ENCODE peak calls at places on chromosomes 1 and 21, in nine cellular contexts. J is activated B cell treated with CpG ODN at 0.5 μM for 24 hours, S is Calu3, T is right lobe of liver, O is hepatocyte, B is ovary, Y is fibroblast of mammary gland, Q is astrocyte of the spinal cord, N is IMR-90. F is an unnamed sample.

GRCh38 chr1:183019860-183020259 is 3.4 kb upstream of the LAMC1 start:
- DNase-seq in T (peak), O (no peak), J (no peak), S (peak), Q (peak), Y (peak), B (no peak), N (peak), F (no peak)

GRCh38 chr1:6587261-6588005 is 7.6 kb downstream of the ZBTB48 start:
- DNase-seq in T (no peak), O (no peak), N (no peak), Q (no peak), S (no peak), Y (no peak), B (no peak), J (no peak), F (no peak)

GRCh38 chr1:33119532-33120217 is 38.7 kb downstream of the AZIN2 start:
- DNase-seq in Q (no peak), N (peak), S (no peak), J (no peak), Y (peak), O (no peak), B (no peak), T (no peak), F (no peak)

GRCh38 chr1:171966426-171967220 is 125.3 kb downstream of the DNM3 start:
- DNase-seq in T (no peak), N (no peak), J (no peak), Q (no peak), S (no peak), Y (no peak), O (no peak), B (no peak), F (no peak)

GRCh38 chr1:216183427-216183826 is 239.8 kb downstream of the USH2A start:
- DNase-seq in O (no peak), B (no peak), T (no peak), Y (peak), N (peak), Q (no peak), J (no peak), S (no peak), F (no peak)

GRCh38 chr1:164599272-164599671 is 40.3 kb downstream of the PBX1 start:
- DNase-seq in N (no peak), T (no peak), Y (no peak), B (no peak), S (no peak), O (no peak), Q (no peak), J (no peak), F (no peak)

GRCh38 chr1:194889310-194889709 is 1702.9 kb upstream of the B3GALT2 start:
- DNase-seq in N (no peak), Q (no peak), J (no peak), Y (no peak), O (no peak), B (no peak), T (no peak), S (no peak), F (peak)

GRCh38 chr1:187476671-187477070 is 647.9 kb downstream of the PLA2G4A start:
- DNase-seq in Y (peak), N (peak), T (no peak), S (no peak), B (no peak), J (no peak), O (no peak), Q (peak), F (no peak)

GRCh38 chr21:14584357-14585095 is 38.4 kb upstream of the SAMSN1 start:
- DNase-seq in S (no peak), O (no peak), Q (no peak), Y (no peak), N (no peak), J (no peak), B (no peak), T (no peak), F (no peak)

GRCh38 chr21:46393941-46394818 is 64.5 kb upstream of the DIP2A start:
- DNase-seq in Q (peak), Y (no peak), O (peak), J (no peak), N (no peak), T (peak), B (no peak), S (no peak), F (no peak)

GRCh38 chr1:243473281-243474210 is 217.7 kb downstream of the SDCCAG8 start:
- DNase-seq in B (no peak), Y (peak), N (peak), J (no peak), Q (peak), T (no peak), O (no peak), S (no peak), F (no peak)

GRCh38 chr1:51340380-51340779 is 10.0 kb upstream of the TTC39A start:
- DNase-seq in S (no peak), T (no peak), Q (no peak), B (no peak), Y (no peak), O (no peak), N (no peak), J (no peak), F (no peak)

GRCh38 chr1:53091841-53092645 is 30.0 kb downstream of the PODN start:
- DNase-seq in Y (no peak), J (no peak), Q (no peak), S (no peak), B (no peak), T (peak), N (no peak), O (no peak), F (no peak)

GRCh38 chr1:215045647-215046308 is 36.8 kb upstream of the KCNK2 start:
- DNase-seq in S (no peak), N (no peak), Q (no peak), B (no peak), T (no peak), O (no peak), Y (peak), J (no peak), F (no peak)

GRCh38 chr1:105137543-105138444 is 1388.1 kb downstream of the AMY1C start:
- DNase-seq in T (no peak), O (peak), Q (no peak), J (no peak), Y (no peak), S (peak), B (no peak), N (no peak), F (no peak)

GRCh38 chr1:231072502-231072901 is 32.4 kb upstream of the FAM89A start:
- DNase-seq in T (no peak), S (no peak), Q (no peak), Y (no peak), O (no peak), B (no peak), N (no peak), J (no peak), F (no peak)

GRCh38 chr1:212595787-212596714 is 12.5 kb upstream of the ATF3 start:
- DNase-seq in Q (peak), S (peak), Y (peak), B (no peak), N (peak), O (peak), T (no peak), J (no peak), F (no peak)

GRCh38 chr1:235342471-235342870 is 14.1 kb downstream of the GGPS1 start:
- DNase-seq in Q (no peak), T (no peak), S (no peak), B (no peak), Y (no peak), J (no peak), N (no peak), O (no peak), F (no peak)

GRCh38 chr1:169858467-169858866 is 35.2 kb downstream of the SCYL3 start:
- DNase-seq in J (no peak), S (no peak), Y (peak), B (no peak), N (peak), Q (no peak), O (no peak), T (no peak), F (no peak)

GRCh38 chr1:209642817-209643216 is 9.4 kb downstream of the LAMB3 start:
- DNase-seq in Q (no peak), O (no peak), B (no peak), N (no peak), T (no peak), Y (no peak), S (no peak), J (no peak), F (no peak)

GRCh38 chr1:209641216-209642181 is 10.7 kb downstream of the LAMB3 start:
- DNase-seq in N (no peak), B (peak), O (no peak), Y (no peak), S (no peak), J (no peak), Q (no peak), T (peak), F (no peak)

GRCh38 chr1:209645574-209646452 is 6.4 kb downstream of the LAMB3 start:
- DNase-seq in Y (no peak), N (no peak), T (no peak), O (no peak), J (no peak), S (no peak), B (no peak), Q (no peak), F (no peak)

GRCh38 chr1:209646558-209646957 is 5.7 kb downstream of the LAMB3 start:
- DNase-seq in Y (peak), N (peak), S (no peak), B (no peak), T (no peak), J (no peak), Q (peak), O (no peak), F (no peak)

DNA sequence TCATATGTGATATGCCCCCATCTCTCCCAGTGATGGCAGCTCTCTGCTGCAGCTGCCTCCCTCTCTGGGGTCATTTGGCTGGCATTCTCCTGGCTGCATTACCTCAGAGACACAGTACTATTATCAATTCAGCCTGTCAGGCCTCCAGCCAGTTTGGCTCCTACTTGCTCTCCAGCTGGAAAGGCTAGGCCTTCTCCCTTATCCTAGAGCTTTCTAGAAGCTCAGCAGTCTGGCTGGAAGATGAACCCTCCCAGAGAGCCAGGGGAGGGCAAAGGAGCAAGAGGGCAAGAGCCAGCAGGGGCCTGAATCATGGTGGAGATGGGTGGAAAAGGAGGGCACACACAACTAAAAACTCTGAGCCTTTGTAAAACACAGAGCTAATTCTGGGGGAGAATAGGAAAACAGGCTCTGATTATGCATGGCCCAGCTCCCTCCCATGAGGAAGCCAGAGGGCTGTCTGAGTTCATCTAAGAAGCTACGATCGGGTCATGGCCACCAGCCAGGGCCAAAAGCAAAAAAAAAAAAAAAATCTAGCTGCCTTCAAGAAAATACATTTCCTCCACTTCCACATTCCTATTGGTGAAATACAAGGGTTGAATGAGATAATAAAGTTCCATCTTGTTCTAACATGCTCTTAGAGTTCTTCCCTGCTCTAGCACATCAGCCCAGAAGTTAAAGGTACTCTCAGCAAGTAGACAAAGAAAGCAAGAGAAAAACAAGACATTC is 8.8 kb downstream of the LAMB3 start:
- DNase-seq in Q (no peak), J (no peak), T (no peak), N (no peak), Y (peak), S (no peak), B (peak), O (no peak), F (no peak)
- TF ChIP-seq CTCF in Q (no peak), J (no peak), T (peak), N (no peak), Y (no peak), S (no peak), B (no peak), O (no peak), F (no peak)

GRCh38 chr1:222768592-222768991 is 31.6 kb downstream of the FAM177B start:
- DNase-seq in N (no peak), Y (no peak), J (no peak), O (no peak), Q (no peak), B (no peak), S (no peak), T (no peak), F (no peak)
- TF ChIP-seq CTCF in N (no peak), Y (no peak), J (no peak), O (no peak), Q (no peak), B (no peak), S (no peak), T (no peak), F (no peak)

GRCh38 chr1:202009326-202010031 is 908 bp upstream of the ELF3 start:
- DNase-seq in T (peak), N (peak), O (peak), Q (peak), Y (peak), B (peak), S (peak), J (no peak), F (no peak)
- TF ChIP-seq CTCF in T (peak), N (peak), O (peak), Q (peak), Y (peak), B (peak), S (peak), J (peak), F (peak)

GRCh38 chr1:61844006-61844405 is 101.7 kb downstream of the PATJ start:
- DNase-seq in Q (no peak), T (no peak), N (no peak), Y (peak), S (no peak), B (no peak), J (no peak), O (no peak), F (no peak)

GRCh38 chr1:61839702-61840101 is 97.4 kb downstream of the PATJ start:
- DNase-seq in Q (peak), J (no peak), O (no peak), S (no peak), N (peak), T (no peak), Y (peak), B (no peak), F (no peak)

DNA sequence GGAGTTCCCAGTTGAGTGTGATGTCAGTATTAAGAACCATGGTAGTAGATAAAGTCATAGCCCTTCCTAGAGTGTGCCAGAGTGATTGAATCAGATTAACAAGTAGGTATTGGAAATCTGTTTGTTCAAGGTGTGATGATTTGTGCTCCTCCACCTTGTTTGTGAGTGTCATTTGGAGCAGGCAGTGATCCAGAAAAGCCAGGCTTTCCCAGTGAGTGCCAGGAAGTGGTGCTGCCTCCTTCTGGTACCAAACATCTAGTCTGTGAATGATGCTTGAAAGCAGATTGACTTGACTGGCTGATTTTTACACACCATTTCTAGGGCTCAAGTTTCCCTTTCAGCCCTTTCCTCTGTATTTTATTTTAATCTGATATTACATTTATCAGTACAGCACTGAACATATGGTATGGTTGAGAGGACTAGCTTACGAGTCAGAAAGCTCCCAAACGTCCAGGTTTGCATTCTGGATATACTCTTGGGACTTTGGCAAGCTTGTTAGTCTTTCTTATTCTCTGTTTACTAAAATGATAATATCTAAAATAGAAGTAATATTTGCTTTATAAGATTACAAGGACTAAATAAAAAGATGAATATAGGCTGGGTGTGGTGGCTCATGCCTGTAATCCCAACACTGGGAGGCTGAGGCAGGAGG is 100.7 kb downstream of the PATJ start:
- DNase-seq in T (no peak), N (no peak), J (no peak), B (no peak), S (no peak), O (no peak), Y (peak), Q (no peak), F (no peak)
- TF ChIP-seq CTCF in T (peak), N (peak), J (no peak), B (no peak), S (no peak), O (peak), Y (peak), Q (peak), F (no peak)

DNA sequence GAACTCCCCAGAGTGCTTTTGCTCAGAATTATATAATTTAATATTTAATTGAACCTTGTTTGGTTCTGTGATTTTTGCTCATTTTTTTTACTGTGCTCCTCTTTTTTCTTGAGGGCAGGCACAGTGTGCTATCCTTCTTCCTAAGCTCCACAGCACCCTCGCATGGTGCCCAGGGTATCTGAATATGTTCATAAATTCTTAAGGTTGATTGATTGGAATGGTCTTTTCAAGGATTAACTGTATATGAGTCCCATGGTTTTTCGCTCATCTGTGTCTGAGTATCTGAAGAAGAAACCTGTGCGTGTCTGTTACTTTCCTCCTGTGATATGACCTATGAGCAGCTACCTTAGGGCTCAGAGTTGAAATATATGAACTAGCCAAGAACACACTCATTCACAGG is 393.7 kb downstream of the HLX start:
- DNase-seq in B (no peak), J (no peak), O (no peak), N (no peak), Y (no peak), T (no peak), Q (no peak), S (peak), F (no peak)
- TF ChIP-seq CTCF in B (no peak), J (no peak), O (no peak), N (peak), Y (peak), T (no peak), Q (no peak), S (no peak), F (no peak)

DNA sequence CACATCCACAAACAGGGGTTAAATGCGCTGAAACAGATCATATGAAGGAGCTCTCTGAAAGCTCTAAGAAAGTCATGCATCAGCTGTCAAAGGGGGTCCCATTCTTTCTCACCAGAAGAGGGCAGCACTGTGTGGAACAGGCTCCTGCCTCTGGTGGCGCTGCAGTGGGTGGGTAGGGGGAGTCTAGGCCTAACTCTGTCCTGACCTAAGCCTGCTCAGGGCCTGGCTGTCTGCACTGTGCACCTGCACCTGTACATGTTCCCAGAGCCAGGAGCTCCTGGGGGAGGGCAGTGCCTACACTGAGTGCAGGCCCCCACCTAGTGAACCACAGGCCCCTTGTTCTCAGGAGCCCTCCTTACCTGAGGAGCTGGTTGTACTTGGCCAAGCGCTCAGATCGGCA is 16.0 kb downstream of the ENO1 start:
- DNase-seq in O (no peak), S (peak), N (no peak), T (no peak), J (no peak), Q (no peak), Y (no peak), B (no peak), F (no peak)
- TF ChIP-seq CTCF in O (peak), S (peak), N (peak), T (peak), J (no peak), Q (peak), Y (peak), B (no peak), F (peak)

GRCh38 chr21:25872271-25872670 is 137.5 kb downstream of the GABPA start:
- DNase-seq in J (no peak), Y (no peak), N (no peak), B (no peak), O (no peak), T (no peak), Q (no peak), S (no peak), F (no peak)
- TF ChIP-seq CTCF in J (no peak), Y (no peak), N (no peak), B (no peak), O (no peak), T (no peak), Q (peak), S (no peak), F (no peak)

GRCh38 chr1:197395209-197395608 is 127.2 kb downstream of the CRB1 start:
- DNase-seq in Y (no peak), O (no peak), B (no peak), S (no peak), Q (no peak), T (no peak), N (no peak), J (no peak), F (no peak)

GRCh38 chr1:197400522-197400902 is 132.5 kb downstream of the CRB1 start:
- DNase-seq in J (no peak), Y (no peak), S (no peak), Q (no peak), O (no peak), N (no peak), B (no peak), T (no peak), F (no peak)

GRCh38 chr1:197402189-197402588 is 134.1 kb downstream of the CRB1 start:
- DNase-seq in S (no peak), Q (no peak), B (no peak), Y (no peak), T (no peak), N (no peak), O (no peak), J (no peak), F (no peak)

GRCh38 chr1:197397899-197398298 is 129.8 kb downstream of the CRB1 start:
- DNase-seq in O (no peak), N (no peak), T (no peak), B (no peak), J (no peak), S (no peak), Q (no peak), Y (no peak), F (no peak)

GRCh38 chr1:197399691-197400521 is 131.9 kb downstream of the CRB1 start:
- DNase-seq in Y (peak), B (no peak), T (peak), N (peak), J (no peak), Q (peak), O (peak), S (peak), F (no peak)
- TF ChIP-seq CTCF in Y (peak), B (no peak), T (peak), N (peak), J (peak), Q (peak), O (peak), S (peak), F (peak)

DNA sequence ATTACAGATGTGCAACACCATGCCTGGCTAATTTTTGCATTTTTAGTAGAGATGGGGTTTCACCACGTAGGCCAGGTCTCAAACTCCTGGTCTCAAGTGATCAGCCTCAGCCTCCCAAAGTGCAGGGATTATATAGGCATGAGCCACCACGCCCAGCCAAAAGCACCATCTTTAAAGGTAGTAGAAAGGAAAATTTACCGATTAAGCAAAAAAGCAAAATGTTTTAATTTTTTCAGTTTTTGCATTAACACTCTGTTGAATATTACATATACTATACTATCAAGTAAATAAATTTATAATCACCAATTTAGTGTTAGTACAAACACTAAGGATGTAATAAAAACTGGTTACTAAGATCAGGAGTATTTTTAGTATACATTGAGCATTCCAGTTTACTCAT is 20.6 kb downstream of the RC3H1 start:
- DNase-seq in Y (no peak), J (no peak), S (no peak), T (no peak), Q (no peak), B (no peak), O (no peak), N (no peak), F (no peak)
- TF ChIP-seq CTCF in Y (no peak), J (no peak), S (no peak), T (no peak), Q (no peak), B (no peak), O (no peak), N (no peak), F (no peak)

F was measured in CD14-positive monocyte.